ENCODE peak calls at places on chromosomes 5 and 9, in six cellular contexts. G, S, R, I, O and E are unnamed samples.

GRCh38 chr5:1324719-1325190 is 20.1 kb downstream of the CLPTM1L start:
- DNase-seq in G (no peak), I (no peak), S (no peak), R (peak), O (no peak), E (no peak)

GRCh38 chr9:650362-650761 is 191.1 kb upstream of the DMRT1 start:
- DNase-seq in S (no peak), G (no peak), O (no peak), R (no peak), I (no peak), E (no peak)

GRCh38 chr5:139787568-139788293 is 7.9 kb upstream of the PSD2 start:
- DNase-seq in O (peak), G (peak), I (peak), R (peak), S (peak), E (no peak)

GRCh38 chr5:135129307-135129706 is 95.3 kb upstream of the PITX1 start:
- DNase-seq in R (no peak), I (no peak), S (no peak), O (no peak), G (no peak), E (no peak)

GRCh38 chr5:33291216-33292000 is 149.4 kb upstream of the TARS1 start:
- DNase-seq in R (no peak), S (no peak), G (no peak), I (no peak), O (peak), E (no peak)

GRCh38 chr5:40945111-40945510 is 35.8 kb downstream of the C7 start:
- DNase-seq in G (no peak), S (no peak), R (no peak), O (no peak), I (no peak), E (no peak)

GRCh38 chr9:116262421-116262820 is 108.8 kb downstream of the PAPPA start:
- DNase-seq in I (no peak), G (no peak), S (no peak), R (no peak), O (no peak), E (no peak)

GRCh38 chr5:85462957-85463356 is 1078.3 kb upstream of the EDIL3 start:
- DNase-seq in I (no peak), O (no peak), R (no peak), G (no peak), S (no peak), E (no peak)

GRCh38 chr9:18492612-18493011 is 18.7 kb downstream of the ADAMTSL1 start:
- DNase-seq in G (no peak), I (peak), O (no peak), S (no peak), R (no peak), E (no peak)

GRCh38 chr5:126449751-126450271 is 26.6 kb downstream of the GRAMD2B start:
- DNase-seq in G (peak), R (no peak), S (no peak), O (no peak), I (peak), E (no peak)

GRCh38 chr5:51544386-51544785 is 161.1 kb downstream of the ISL1 start:
- DNase-seq in O (no peak), S (no peak), R (no peak), G (no peak), I (no peak), E (no peak)

GRCh38 chr5:38532165-38532669 is 24.2 kb downstream of the LIFR start:
- DNase-seq in I (no peak), S (no peak), G (no peak), R (no peak), O (no peak), E (no peak)

GRCh38 chr5:149403923-149404745 is 25.0 kb upstream of the IL17B start:
- DNase-seq in R (no peak), S (no peak), G (no peak), I (peak), O (no peak), E (peak)

GRCh38 chr5:115428676-115429075 is 115.9 kb downstream of the FEM1C start:
- DNase-seq in G (no peak), S (no peak), O (no peak), R (no peak), I (no peak), E (no peak)

GRCh38 chr5:87020099-87020934 is 247.4 kb upstream of the RASA1 start:
- DNase-seq in I (peak), S (peak), G (peak), R (no peak), O (no peak), E (no peak)

GRCh38 chr5:128681096-128681495 is 143.1 kb upstream of the FBN2 start:
- DNase-seq in S (no peak), O (no peak), G (no peak), R (no peak), I (no peak), E (no peak)

GRCh38 chr9:105062222-105062850 is 134.4 kb upstream of the ABCA1 start:
- DNase-seq in S (no peak), G (no peak), I (peak), R (no peak), O (no peak), E (no peak)

GRCh38 chr9:117938086-117938485 is 233.9 kb downstream of the TLR4 start:
- DNase-seq in S (no peak), G (no peak), R (no peak), I (no peak), O (no peak), E (no peak)

GRCh38 chr9:38030658-38031057 is 38.4 kb downstream of the SHB start:
- DNase-seq in S (no peak), O (no peak), I (no peak), G (no peak), R (no peak), E (no peak)

GRCh38 chr5:126868961-126869451 is 92.1 kb downstream of the LMNB1 start:
- DNase-seq in G (peak), I (peak), S (no peak), O (no peak), R (no peak), E (no peak)

GRCh38 chr9:97985058-97985861 is 2.1 kb downstream of the ANP32B start:
- DNase-seq in G (peak), I (peak), S (no peak), R (peak), O (no peak), E (no peak)

GRCh38 chr9:97986466-97986865 is 3.3 kb downstream of the ANP32B start:
- DNase-seq in S (no peak), R (no peak), I (no peak), O (no peak), G (no peak), E (no peak)

GRCh38 chr9:97990259-97990658 is 7.1 kb downstream of the ANP32B start:
- DNase-seq in G (no peak), O (no peak), R (no peak), S (no peak), I (peak), E (no peak)

GRCh38 chr9:97984188-97985057 is 1.3 kb downstream of the ANP32B start:
- DNase-seq in O (peak), R (peak), G (peak), I (peak), S (peak), E (peak)

DNA sequence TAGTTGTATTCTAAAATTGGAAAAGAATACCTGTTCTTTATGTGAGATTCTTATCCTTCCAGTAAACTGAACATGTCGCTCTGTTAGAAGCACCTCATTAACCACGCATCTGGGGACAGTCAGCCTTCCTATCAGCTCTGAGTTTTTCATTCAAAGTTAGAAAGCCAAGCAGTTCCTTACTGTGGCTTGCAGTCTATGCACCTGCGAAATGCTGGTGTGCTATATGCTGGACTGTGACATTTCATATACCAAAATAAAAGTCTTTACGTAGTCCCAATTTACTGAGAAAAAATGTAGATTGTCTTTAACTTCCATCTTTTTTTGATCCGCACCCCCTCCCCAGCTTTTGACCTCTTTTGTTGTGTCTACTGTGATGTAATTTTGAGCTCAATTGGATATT is 4.3 kb downstream of the ANP32B start:
- DNase-seq in I (no peak), R (no peak), S (no peak), G (no peak), O (no peak), E (no peak)
- H3K4me3 ChIP-seq in I (no peak), R (no peak), S (no peak), G (no peak), O (no peak), E (no peak)

DNA sequence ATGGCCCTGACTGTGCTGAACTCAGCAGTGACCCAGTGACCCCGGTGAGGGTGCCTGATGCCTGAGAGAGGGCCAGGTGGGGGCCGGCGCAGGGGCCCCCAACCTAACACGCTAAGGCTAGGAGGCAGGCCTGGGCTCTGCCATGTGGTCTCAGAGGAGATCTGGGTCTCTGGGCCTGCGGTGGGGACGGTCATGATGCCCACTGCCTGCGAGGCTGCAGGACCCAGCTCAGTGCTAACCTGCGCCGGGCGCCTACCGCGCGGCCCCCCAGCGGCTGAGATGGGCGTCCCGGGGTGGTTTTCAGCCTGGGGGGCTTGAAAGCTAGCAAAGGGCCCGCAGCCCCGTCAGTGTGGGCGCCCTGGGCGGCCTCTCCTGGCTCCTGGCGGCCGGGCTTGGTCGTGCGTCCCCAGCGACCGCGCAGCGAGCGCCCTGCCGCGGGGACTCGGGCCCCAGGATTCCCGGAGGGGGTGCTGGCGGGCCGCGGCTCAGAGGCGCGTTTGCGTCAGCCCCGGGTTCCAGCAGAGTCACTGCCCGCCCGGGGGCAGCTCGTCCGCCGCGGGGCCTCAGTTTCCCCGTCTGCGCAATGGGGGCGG is 2.5 kb downstream of the EGFL7 start:
- DNase-seq in O (no peak), I (no peak), R (no peak), S (no peak), G (no peak), E (no peak)
- H3K4me3 ChIP-seq in O (peak), I (peak), R (peak), S (peak), G (peak), E (peak)

DNA sequence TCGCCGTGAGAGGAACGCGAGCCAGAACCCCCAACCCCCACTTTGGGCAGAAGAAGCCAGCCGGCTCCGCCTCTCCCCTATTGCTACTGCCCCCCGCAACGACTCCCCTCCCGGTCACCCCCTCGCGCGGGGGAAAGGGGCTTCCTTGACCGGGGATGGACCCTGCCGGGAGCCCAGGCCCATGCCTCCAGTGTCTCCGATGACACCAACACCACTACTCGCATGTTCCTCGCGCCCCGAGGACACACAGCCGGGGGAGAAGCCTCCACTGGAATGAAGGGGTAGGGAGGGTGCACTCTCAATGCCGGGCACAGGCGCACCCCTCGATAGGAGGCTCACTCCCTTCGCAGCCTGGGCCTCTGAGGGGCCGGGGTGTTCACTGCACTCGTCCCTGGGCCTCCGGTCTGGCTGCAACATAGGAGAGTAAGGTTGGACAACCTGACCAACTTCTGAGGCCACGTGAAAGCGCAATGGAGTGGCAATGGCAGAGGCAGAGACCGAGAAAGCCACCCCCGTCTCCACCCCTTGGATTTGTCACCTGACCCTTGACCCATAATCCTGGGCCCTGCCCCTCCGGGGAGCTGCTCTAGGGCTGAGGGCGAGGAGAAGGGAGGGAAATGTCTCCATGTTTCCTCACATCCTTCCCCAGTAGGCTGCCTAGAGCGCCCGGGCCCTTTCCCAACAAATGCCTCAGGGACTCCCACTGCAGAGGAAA is 1.0 kb upstream of the CNTFR start:
- DNase-seq in I (peak), S (peak), O (peak), G (no peak), R (peak), E (no peak)
- H3K4me3 ChIP-seq in I (peak), S (peak), O (peak), G (peak), R (peak), E (no peak)

GRCh38 chr5:9546973-9547947 is 1.4 kb upstream of the SEMA5A start:
- DNase-seq in I (peak), O (no peak), G (no peak), R (peak), S (no peak), E (no peak)
- H3K4me3 ChIP-seq in I (peak), O (peak), G (no peak), R (peak), S (peak), E (peak)

GRCh38 chr9:130844028-130844427 is 9.0 kb downstream of the ABL1 start:
- DNase-seq in R (peak), S (no peak), G (no peak), O (peak), I (no peak), E (no peak)

GRCh38 chr9:130847306-130848217 is 12.5 kb downstream of the ABL1 start:
- DNase-seq in R (peak), S (no peak), G (no peak), I (peak), O (peak), E (peak)

GRCh38 chr9:130845254-130845653 is 10.2 kb downstream of the ABL1 start:
- DNase-seq in G (no peak), O (peak), S (no peak), I (peak), R (no peak), E (no peak)

GRCh38 chr9:130846487-130847305 is 11.6 kb downstream of the ABL1 start:
- DNase-seq in O (no peak), G (no peak), S (no peak), I (peak), R (peak), E (no peak)

DNA sequence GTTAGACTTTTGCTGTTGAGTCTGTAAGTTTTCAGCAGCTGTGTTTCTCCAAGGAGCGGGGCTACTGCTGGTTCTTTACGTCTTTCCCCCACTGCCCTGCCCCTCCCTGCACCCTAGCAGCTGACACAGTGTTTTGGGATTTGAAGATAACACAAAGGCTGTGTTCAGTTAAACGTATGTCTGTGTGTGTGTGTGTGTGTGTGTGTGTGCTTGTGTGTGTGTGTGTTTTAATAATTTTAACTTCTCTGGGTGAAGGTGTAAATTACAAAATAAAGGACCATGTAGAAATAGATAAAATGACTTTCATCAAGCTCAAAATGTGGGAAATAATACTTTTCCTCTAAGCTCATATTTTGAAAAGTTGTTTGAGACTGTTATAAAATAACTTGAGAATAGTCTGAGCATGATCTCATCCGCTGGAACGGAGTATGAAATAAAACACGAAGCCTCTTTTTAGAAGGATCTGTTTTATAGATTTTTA is 10.9 kb downstream of the ABL1 start:
- DNase-seq in I (peak), R (no peak), G (no peak), S (no peak), O (no peak), E (peak)
- H3K4me3 ChIP-seq in I (peak), R (peak), G (no peak), S (peak), O (no peak), E (peak)

GRCh38 chr5:106877881-106878280 is 792.9 kb downstream of the EFNA5 start:
- DNase-seq in R (no peak), I (no peak), S (no peak), G (no peak), O (no peak), E (no peak)
- H3K4me3 ChIP-seq in R (no peak), I (no peak), S (no peak), G (no peak), O (no peak), E (no peak)

DNA sequence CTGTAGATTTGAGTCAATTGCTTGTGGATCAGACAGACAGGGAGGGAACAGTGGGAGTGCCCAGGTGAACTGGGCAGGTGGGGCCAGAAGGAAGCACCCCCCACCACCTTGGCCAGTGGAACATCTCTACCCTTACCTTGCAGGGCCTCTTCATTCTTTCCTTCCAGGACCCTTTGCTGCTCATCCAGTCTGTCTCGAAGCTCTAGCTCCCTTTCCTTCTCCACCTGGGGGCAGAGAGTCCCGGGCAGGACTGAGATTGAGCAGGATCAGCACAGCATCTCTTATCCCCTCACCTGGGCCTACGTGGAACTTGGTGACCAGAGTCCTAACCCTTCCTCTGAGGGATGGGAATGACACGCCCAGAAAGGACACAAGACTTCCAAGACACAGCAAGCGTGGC is 25.0 kb downstream of the CCDC69 start:
- DNase-seq in R (no peak), G (peak), O (peak), S (no peak), I (no peak), E (no peak)
- H3K4me3 ChIP-seq in R (no peak), G (no peak), O (no peak), S (no peak), I (no peak), E (no peak)

DNA sequence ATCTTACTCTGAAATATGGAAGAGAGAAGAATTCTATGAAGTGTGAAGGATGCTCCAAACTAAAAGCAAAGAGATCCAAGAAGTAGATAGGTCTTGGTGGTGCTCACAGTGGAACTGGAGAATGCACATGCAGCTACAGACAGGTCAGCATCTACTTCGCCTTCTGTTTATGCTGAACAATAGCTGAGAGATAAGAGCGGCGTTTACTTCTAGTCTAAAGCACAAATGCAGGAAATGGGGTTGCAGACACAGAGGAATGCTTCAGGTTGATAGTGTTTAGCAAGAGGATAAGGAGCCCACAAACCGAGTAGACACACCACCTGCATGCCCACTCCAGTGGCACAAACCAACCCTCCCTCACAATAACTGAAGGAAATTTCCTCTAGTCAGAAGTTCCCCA is 180.0 kb upstream of the RGMB start:
- DNase-seq in O (no peak), R (no peak), S (no peak), G (no peak), I (no peak), E (no peak)
- H3K4me3 ChIP-seq in O (no peak), R (no peak), S (no peak), G (no peak), I (no peak), E (no peak)

DNA sequence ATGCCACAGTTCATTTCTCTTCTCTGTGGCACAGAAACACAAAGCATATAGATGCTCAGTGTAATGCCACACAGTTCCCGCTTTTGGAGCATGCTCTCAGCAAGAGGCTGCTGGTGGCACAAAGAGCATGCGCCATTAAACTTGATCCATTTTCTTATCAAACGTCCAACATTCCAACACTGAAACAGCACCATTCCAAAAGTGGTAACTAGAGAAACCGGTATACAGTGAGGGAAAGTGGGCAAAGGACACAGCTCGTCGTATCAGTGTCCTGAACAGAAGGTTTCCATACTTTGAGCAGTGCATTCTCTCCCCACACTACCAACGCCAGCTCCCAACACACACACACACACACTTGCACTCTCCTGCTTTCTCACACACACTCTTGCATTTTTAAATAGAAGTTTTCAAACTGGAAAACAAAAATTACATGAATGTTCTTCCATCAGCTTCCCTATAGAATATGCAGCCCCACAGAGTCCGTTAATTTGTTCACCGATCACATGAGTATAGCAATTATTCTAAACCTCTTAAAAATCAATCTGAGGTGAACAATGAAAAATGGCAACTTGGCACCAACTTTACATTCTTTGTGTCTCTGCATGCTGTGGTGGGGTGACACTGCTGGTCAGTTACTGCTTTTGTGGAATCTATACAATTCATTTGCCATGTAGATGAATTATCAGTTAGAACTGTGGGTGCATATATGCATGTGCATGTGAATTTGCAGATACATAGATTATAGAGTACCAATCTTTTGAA is 5.8 kb downstream of the NFIB start:
- DNase-seq in R (no peak), I (peak), S (no peak), G (no peak), O (no peak), E (no peak)
- H3K4me3 ChIP-seq in R (peak), I (no peak), S (peak), G (no peak), O (peak), E (peak)